ENCODE peak calls at places on chromosomes 1 and 21, in six cellular contexts. C is endothelial cell; S is A549; T is GM20000; Q is substantia nigra; H is stimulated activated CD8-positive, alpha-beta memory T cell treated with anti-CD3 and anti-CD28 coated beads, Interleukin-2, amount 100 ng/mL, for 1 hour. P is an unnamed sample.

GRCh38 chr21:27026501-27026900 is 59.6 kb upstream of the ADAMTS5 start:
- DNase-seq in C (no peak), T (no peak), H (no peak), Q (no peak), S (no peak), P (no peak)

GRCh38 chr1:176033879-176034278 is 173.2 kb downstream of the COP1 start:
- DNase-seq in H (no peak), Q (no peak), S (no peak), T (no peak), C (no peak), P (no peak)

GRCh38 chr1:51518033-51518729 is 885 bp downstream of the EPS15 start:
- DNase-seq in T (peak), Q (peak), H (no peak), S (peak), C (peak), P (peak)

GRCh38 chr1:55702064-55702463 is 486.9 kb upstream of the USP24 start:
- DNase-seq in T (peak), H (no peak), Q (no peak), S (peak), C (peak), P (no peak)

GRCh38 chr1:227946624-227947424 is 908 bp downstream of the WNT9A start:
- DNase-seq in H (no peak), T (peak), C (peak), Q (peak), S (peak), P (peak)

GRCh38 chr1:245247791-245248789 is 93.3 kb downstream of the KIF26B start:
- DNase-seq in T (no peak), Q (no peak), H (no peak), S (no peak), C (no peak), P (no peak)

GRCh38 chr1:225677350-225678124 is 24.6 kb upstream of the ENAH start:
- DNase-seq in T (no peak), Q (no peak), C (peak), H (no peak), S (no peak), P (no peak)

GRCh38 chr1:199808110-199808870 is 219.2 kb upstream of the NR5A2 start:
- DNase-seq in S (peak), T (no peak), C (no peak), H (no peak), Q (no peak), P (no peak)

GRCh38 chr1:57127976-57128375 is 162.2 kb upstream of the C8B start:
- DNase-seq in Q (no peak), T (no peak), S (no peak), H (no peak), C (no peak), P (no peak)